ENCODE peak calls at places on chromosome 1, in five cellular contexts. F is adipocyte, M is prostate gland, K is cardiac muscle cell, J is GM23248. X is an unnamed sample.

GRCh38 chr1:213940947-213941346 is 46.8 kb upstream of the PROX1 start:
- DNase-seq in K (no peak), F (no peak), M (no peak), J (no peak), X (no peak)

GRCh38 chr1:240188139-240188538 is 96.5 kb downstream of the FMN2 start:
- DNase-seq in F (no peak), J (no peak), M (no peak), K (no peak), X (no peak)

GRCh38 chr1:42679364-42679983 is 2.7 kb upstream of the YBX1 start:
- DNase-seq in F (peak; percentile 70), K (no peak), J (peak; percentile 91), M (no peak), X (peak; percentile 36)

GRCh38 chr1:230707732-230708630 is 5.9 kb downstream of the AGT start:
- DNase-seq in F (no peak), K (no peak), J (no peak), M (no peak), X (no peak)

GRCh38 chr1:38000529-38001453 is 4.5 kb downstream of the FHL3 start:
- DNase-seq in F (peak; percentile 79), J (peak; percentile 83), M (no peak), K (no peak), X (peak; percentile 41)

GRCh38 chr1:196382383-196382782 is 225.9 kb downstream of the KCNT2 start:
- DNase-seq in M (no peak), J (no peak), K (no peak), F (no peak), X (no peak)

GRCh38 chr1:217134857-217135568 is 411.8 kb upstream of the ESRRG start:
- DNase-seq in F (peak; percentile 13), M (no peak), K (peak; percentile 62), J (no peak), X (no peak)

GRCh38 chr1:157073944-157074685 is 25.5 kb downstream of the ETV3L start:
- DNase-seq in M (peak; percentile 65), J (peak; percentile 86), F (peak; percentile 56), K (peak; percentile 74), X (peak; percentile 69)

GRCh38 chr1:25046194-25046532 is 116.1 kb upstream of the RUNX3 start:
- DNase-seq in J (no peak), M (no peak), K (no peak), F (no peak), X (no peak)

GRCh38 chr1:36367067-36367466 is 18.7 kb downstream of the STK40 start:
- DNase-seq in M (no peak), F (no peak), J (no peak), K (no peak), X (no peak)

GRCh38 chr1:235624751-235625192 is 24.8 kb downstream of the GNG4 start:
- DNase-seq in K (no peak), M (peak; percentile 42), J (no peak), F (peak; percentile 53), X (no peak)

GRCh38 chr1:108830119-108831008 is 26.5 kb downstream of the AKNAD1 start:
- DNase-seq in F (peak; percentile 93), J (peak; percentile 99), M (peak; percentile 35), K (no peak), X (peak; percentile 82)

GRCh38 chr1:55965981-55966461 is 613.3 kb downstream of the PLPP3 start:
- DNase-seq in K (no peak), F (peak; percentile 30), J (no peak), M (peak; percentile 11), X (peak; percentile 67)

GRCh38 chr1:57471995-57472394 is 48.1 kb upstream of the DAB1 start:
- DNase-seq in F (no peak), K (no peak), J (no peak), M (no peak), X (no peak)

GRCh38 chr1:147246910-147247655 is 4.6 kb downstream of the CHD1L start:
- DNase-seq in M (no peak), F (no peak), K (no peak), J (no peak), X (no peak)

GRCh38 chr1:188355082-188355481 is 1526.3 kb downstream of the PLA2G4A start:
- DNase-seq in K (no peak), M (no peak), F (no peak), J (no peak), X (no peak)

GRCh38 chr1:106960412-106960811 is 96.1 kb upstream of the PRMT6 start:
- DNase-seq in M (no peak), K (no peak), J (no peak), F (no peak), X (no peak)

GRCh38 chr1:15090373-15090772 is 63.2 kb upstream of the TMEM51 start:
- DNase-seq in K (peak; percentile 92), F (no peak), M (peak; percentile 76), J (no peak), X (peak; percentile 57)

GRCh38 chr1:233722212-233722979 is 108.5 kb downstream of the KCNK1 start:
- DNase-seq in J (no peak), M (no peak), F (no peak), K (peak; percentile 68), X (no peak)

GRCh38 chr1:157369808-157370521 is 182.3 kb downstream of the FCRL5 start:
- DNase-seq in K (peak; percentile 66), J (peak; percentile 56), M (peak; percentile 32), F (peak; percentile 79), X (peak; percentile 59)

GRCh38 chr1:218123968-218124367 is 161.1 kb upstream of the RRP15 start:
- DNase-seq in K (peak; percentile 6), M (no peak), F (no peak), J (no peak), X (no peak)

GRCh38 chr1:112431038-112431437 is 35.0 kb downstream of the CTTNBP2NL start:
- DNase-seq in J (no peak), M (no peak), K (no peak), F (no peak), X (no peak)

GRCh38 chr1:116667577-116668105 is at the start of gene IGSF3:
- DNase-seq in F (peak; percentile 79), J (peak; percentile 64), M (peak; percentile 67), K (peak; percentile 89), X (peak; percentile 58)

GRCh38 chr1:89820423-89821321 is at the start of gene LRRC8D:
- DNase-seq in K (peak; percentile 93), M (peak; percentile 75), F (peak; percentile 95), J (peak; percentile 88), X (peak; percentile 49)

GRCh38 chr1:39751595-39751994 is 12.9 kb downstream of the PPIE start:
- DNase-seq in M (no peak), J (no peak), F (no peak), K (no peak), X (no peak)

GRCh38 chr1:42720868-42721267 is 19.2 kb downstream of the CLDN19 start:
- DNase-seq in F (no peak), J (no peak), K (no peak), M (no peak), X (no peak)

GRCh38 chr1:205920159-205920558 is 23.1 kb downstream of the SLC26A9 start:
- DNase-seq in M (no peak), J (peak; percentile 34), K (peak; percentile 88), F (no peak), X (no peak)

GRCh38 chr1:101128211-101128727 is 102.7 kb upstream of the DPH5 start:
- DNase-seq in M (no peak), K (no peak), J (no peak), F (no peak), X (no peak)

GRCh38 chr1:63322248-63322943 is at the start of gene FOXD3:
- DNase-seq in J (peak; percentile 71), F (peak; percentile 46), K (peak; percentile 60), M (peak; percentile 53), X (peak; percentile 17)

GRCh38 chr1:221286399-221286798 is 407.2 kb downstream of the HLX start:
- DNase-seq in K (no peak), F (no peak), J (no peak), M (no peak), X (no peak)

GRCh38 chr1:221283532-221283931 is 404.3 kb downstream of the HLX start:
- DNase-seq in M (no peak), K (no peak), F (no peak), J (no peak), X (no peak)

GRCh38 chr1:221279146-221279545 is 399.9 kb downstream of the HLX start:
- DNase-seq in F (peak; percentile 32), K (no peak), M (no peak), J (peak; percentile 45), X (no peak)

GRCh38 chr1:221289103-221289502 is 409.9 kb downstream of the HLX start:
- DNase-seq in J (no peak), K (no peak), M (no peak), F (no peak), X (peak; percentile 26)

GRCh38 chr1:221284028-221284427 is 404.8 kb downstream of the HLX start:
- DNase-seq in F (peak; percentile 75), K (peak; percentile 34), M (no peak), J (peak; percentile 49), X (peak; percentile 59)
- H3K4me3 ChIP-seq in F (no peak overlapping the region), K (no peak overlapping the region), M (no peak overlapping the region), J (no peak overlapping the region), X (no peak overlapping the region)

GRCh38 chr1:26239936-26240335 is 5.9 kb downstream of the CEP85 start:
- DNase-seq in J (peak; percentile 58), M (no peak), K (no peak), F (peak; percentile 38), X (no peak)
- H3K4me3 ChIP-seq in J (no peak overlapping the region), M (no peak overlapping the region), K (no peak overlapping the region), F (no peak overlapping the region), X (no peak overlapping the region)

DNA sequence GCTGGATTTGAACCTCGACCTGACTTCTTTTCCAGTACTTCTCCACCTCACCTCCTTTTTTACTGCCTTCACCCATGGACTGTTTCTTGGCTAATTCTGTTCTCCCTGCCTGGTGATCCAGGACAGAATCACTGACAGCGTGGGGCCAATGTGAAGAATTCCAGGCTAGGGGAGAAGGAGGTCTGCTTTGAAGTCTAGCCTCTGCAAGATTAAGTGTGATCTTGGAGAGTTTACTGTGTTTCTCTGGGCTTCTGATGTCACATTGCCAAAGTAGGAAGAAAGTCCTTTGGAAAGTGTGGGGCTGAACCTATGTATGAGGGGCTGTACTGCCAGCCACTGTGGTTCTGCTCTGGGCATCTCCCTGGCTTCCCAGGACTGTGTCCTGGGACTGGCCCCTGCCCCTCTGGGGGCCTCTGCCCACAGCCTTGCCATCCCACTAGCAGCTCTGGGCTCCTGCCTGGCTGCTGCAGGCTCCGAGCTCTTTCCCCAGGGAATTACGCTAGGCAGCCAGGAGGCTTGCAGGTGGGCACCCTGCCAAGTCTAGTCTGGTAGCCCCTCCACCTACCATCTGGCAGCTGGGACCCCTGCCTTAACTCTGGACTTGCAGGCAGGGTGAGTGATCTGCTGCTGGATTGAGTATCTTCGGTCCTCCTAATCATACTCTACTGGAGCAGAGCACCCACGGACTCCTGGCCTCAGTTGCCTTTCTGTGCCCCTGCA is 52.2 kb downstream of the YARS1 start:
- DNase-seq in K (no peak), M (no peak), F (no peak), J (no peak), X (no peak)
- H3K4me3 ChIP-seq in K (no peak overlapping the region), M (no peak overlapping the region), F (no peak overlapping the region), J (no peak overlapping the region), X (no peak overlapping the region)

GRCh38 chr1:169110265-169110664 is 3.8 kb downstream of the ATP1B1 start:
- DNase-seq in K (no peak), M (no peak), J (no peak), F (no peak), X (no peak)

GRCh38 chr1:169111472-169111871 is 5.0 kb downstream of the ATP1B1 start:
- DNase-seq in F (no peak), J (no peak), M (no peak), K (no peak), X (no peak)

GRCh38 chr1:169109561-169110134 is 3.2 kb downstream of the ATP1B1 start:
- DNase-seq in J (no peak), K (peak; percentile 94), F (peak; percentile 83), M (peak; percentile 53), X (peak; percentile 86)

GRCh38 chr1:169112241-169112640 is 5.8 kb downstream of the ATP1B1 start:
- DNase-seq in J (no peak), M (no peak), F (no peak), K (no peak), X (no peak)

GRCh38 chr1:169110691-169111447 is 4.4 kb downstream of the ATP1B1 start:
- DNase-seq in F (peak; percentile 60), K (no peak), J (no peak), M (no peak), X (no peak)
- H3K4me3 ChIP-seq in F (no peak overlapping the region), K (peak overlapping the region; percentile 100), J (no peak overlapping the region), M (no peak overlapping the region), X (no peak overlapping the region)